ENCODE peak calls at places on chromosomes 13 and 19, in ten cellular contexts. F, P, W, B, U, S, Z, D, H and C are unnamed samples.
A peak's percentile ranks its signal among the peaks of the same experiment; 100 is the strongest.

GRCh38 chr13:42048323-42048624 is 174 bp upstream of the DGKH start:
- DNase-seq in F (no peak), P (no peak), W (no peak), B (no peak), U (no peak), S (no peak), Z (no peak), D (no peak), H (no peak), C (no peak)

GRCh38 chr19:51710163-51710562 is 13.6 kb downstream of the HAS1 start:
- DNase-seq in F (no peak), P (no peak), W (no peak), B (no peak), U (no peak), S (no peak), Z (no peak), D (no peak), H (no peak), C (no peak)

GRCh38 chr19:45729774-45730388 is 815 bp downstream of the FBXO46 start:
- DNase-seq in F (no peak), P (no peak), W (no peak), B (no peak), U (no peak), S (no peak), Z (no peak), D (peak; percentile 55), H (no peak), C (no peak)

GRCh38 chr19:39160523-39160861 is 34.9 kb downstream of the PAK4 start:
- DNase-seq in F (peak; percentile 41), P (peak; percentile 30), W (no peak), B (peak; percentile 58), U (no peak), S (peak; percentile 65), Z (no peak), D (peak; percentile 62), H (peak; percentile 84), C (peak; percentile 98)

GRCh38 chr13:88000239-88000638 is 329.1 kb downstream of the SLITRK5 start:
- DNase-seq in F (no peak), P (no peak), W (no peak), B (no peak), U (no peak), S (no peak), Z (no peak), D (no peak), H (no peak), C (no peak)

GRCh38 chr13:85755123-85755522 is 44.1 kb downstream of the SLITRK6 start:
- DNase-seq in F (no peak), P (no peak), W (no peak), B (no peak), U (no peak), S (no peak), Z (no peak), D (no peak), H (no peak), C (no peak)

GRCh38 chr19:33755314-33756020 is 41.2 kb upstream of the KCTD15 start:
- DNase-seq in F (no peak), P (no peak), W (no peak), B (no peak), U (no peak), S (no peak), Z (no peak), D (no peak), H (no peak), C (no peak)

GRCh38 chr13:21683034-21683733 is 12.3 kb downstream of the FGF9 start:
- DNase-seq in F (peak; percentile 39), P (no peak), W (no peak), B (peak; percentile 74), U (no peak), S (no peak), Z (no peak), D (peak; percentile 96), H (no peak), C (no peak)

GRCh38 chr13:40187324-40187795 is 479.1 kb downstream of the FOXO1 start:
- DNase-seq in F (no peak), P (no peak), W (no peak), B (no peak), U (no peak), S (no peak), Z (no peak), D (no peak), H (no peak), C (no peak)

GRCh38 chr19:39362682-39363657 is 20.7 kb downstream of the SAMD4B start:
- DNase-seq in F (no peak), P (no peak), W (no peak), B (peak; percentile 4), U (no peak), S (no peak), Z (no peak), D (peak; percentile 71), H (no peak), C (no peak)

GRCh38 chr13:28239374-28239773 is 101.0 kb downstream of the PAN3 start:
- DNase-seq in F (no peak), P (no peak), W (no peak), B (no peak), U (no peak), S (no peak), Z (peak; percentile 5), D (no peak), H (no peak), C (no peak)

GRCh38 chr19:3606174-3606689 is 443 bp downstream of the TBXA2R start:
- DNase-seq in F (no peak), P (no peak), W (no peak), B (peak; percentile 35), U (no peak), S (peak; percentile 76), Z (no peak), D (no peak), H (peak; percentile 51), C (no peak)

GRCh38 chr13:107205318-107206112 is 637.6 kb upstream of the ARGLU1 start:
- DNase-seq in F (peak; percentile 26), P (no peak), W (peak; percentile 40), B (peak; percentile 60), U (no peak), S (peak; percentile 66), Z (no peak), D (peak; percentile 19), H (peak; percentile 48), C (no peak)

GRCh38 chr19:14517446-14517839 is 754 bp downstream of the DNAJB1 start:
- DNase-seq in F (no peak), P (no peak), W (no peak), B (no peak), U (no peak), S (no peak), Z (no peak), D (no peak), H (no peak), C (no peak)

GRCh38 chr19:14514215-14514871 is 3.9 kb downstream of the DNAJB1 start:
- DNase-seq in F (no peak), P (no peak), W (no peak), B (no peak), U (no peak), S (no peak), Z (no peak), D (no peak), H (no peak), C (no peak)

GRCh38 chr19:14516048-14516534 is 2.1 kb downstream of the DNAJB1 start:
- DNase-seq in F (no peak), P (no peak), W (no peak), B (peak; percentile 60), U (no peak), S (no peak), Z (no peak), D (no peak), H (no peak), C (no peak)

GRCh38 chr19:14516746-14517438 is 1.3 kb downstream of the DNAJB1 start:
- DNase-seq in F (no peak), P (no peak), W (no peak), B (no peak), U (no peak), S (no peak), Z (no peak), D (no peak), H (no peak), C (no peak)

GRCh38 chr19:14515501-14516047 is 2.6 kb downstream of the DNAJB1 start:
- DNase-seq in F (no peak), P (no peak), W (no peak), B (no peak), U (no peak), S (no peak), Z (no peak), D (no peak), H (no peak), C (no peak)
- H3K4me3 ChIP-seq in F (peak overlapping the region; percentile 94), P (peak overlapping the region; percentile 82), W (no peak overlapping the region), B (peak overlapping the region; percentile 96), U (peak overlapping the region; percentile 96), S (no peak overlapping the region), Z (no peak overlapping the region), D (peak overlapping the region; percentile 81), H (no peak overlapping the region), C (no peak overlapping the region)

GRCh38 chr19:18522124-18522861 is 423 bp upstream of the ELL start:
- DNase-seq in F (peak; percentile 100), P (peak; percentile 100), W (peak; percentile 100), B (peak; percentile 100), U (peak; percentile 100), S (peak; percentile 100), Z (peak; percentile 99), D (peak; percentile 100), H (peak; percentile 100), C (peak; percentile 100)
- TF ChIP-seq CTCF in F (peak; percentile 22), P (no peak), W (no peak), B (no peak), U (peak; percentile 31), S (no peak), Z (peak; percentile 31), D (no peak), H (peak; percentile 2), C (peak; percentile 9)

GRCh38 chr19:43634068-43634467 is 5.6 kb downstream of the CADM4 start:
- DNase-seq in F (no peak), P (no peak), W (no peak), B (no peak), U (no peak), S (no peak), Z (no peak), D (no peak), H (peak; percentile 50), C (no peak)

GRCh38 chr19:43634877-43635560 is 4.6 kb downstream of the CADM4 start:
- DNase-seq in F (no peak), P (no peak), W (no peak), B (no peak), U (no peak), S (no peak), Z (no peak), D (no peak), H (peak; percentile 21), C (no peak)

GRCh38 chr19:43633520-43633919 is 6.1 kb downstream of the CADM4 start:
- DNase-seq in F (no peak), P (no peak), W (no peak), B (no peak), U (no peak), S (no peak), Z (no peak), D (no peak), H (no peak), C (no peak)

GRCh38 chr19:43636121-43636683 is 3.4 kb downstream of the CADM4 start:
- DNase-seq in F (no peak), P (no peak), W (no peak), B (no peak), U (no peak), S (no peak), Z (no peak), D (no peak), H (peak; percentile 55), C (no peak)

GRCh38 chr19:43634516-43634876 is 5.2 kb downstream of the CADM4 start:
- DNase-seq in F (no peak), P (no peak), W (no peak), B (no peak), U (no peak), S (no peak), Z (no peak), D (no peak), H (peak; percentile 53), C (no peak)
- H3K4me3 ChIP-seq in F (no peak overlapping the region), P (no peak overlapping the region), W (no peak overlapping the region), B (no peak overlapping the region), U (no peak overlapping the region), S (no peak overlapping the region), Z (no peak overlapping the region), D (no peak overlapping the region), H (no peak overlapping the region), C (no peak overlapping the region)

GRCh38 chr19:850221-850978 is 1.7 kb upstream of the ELANE start:
- DNase-seq in F (peak; percentile 56), P (peak; percentile 61), W (peak; percentile 88), B (peak; percentile 57), U (peak; percentile 59), S (peak; percentile 91), Z (peak; percentile 47), D (no peak), H (peak; percentile 84), C (peak; percentile 63)
- TF ChIP-seq CTCF in F (no peak), P (no peak), W (no peak), B (no peak), U (no peak), S (no peak), Z (no peak), D (no peak), H (no peak), C (no peak)